ENCODE peak calls at places on chromosomes 5 and 9, in six cellular contexts. One of them, this sample, is unnamed.

GRCh38 chr9:96241391-96241809 is 60.6 kb downstream of the HSD17B3 start:
- DNase-seq in IMR-90: no peak
- DNase-seq in H1: no peak
- DNase-seq in mesenchymal stem cell: no peak
- DNase-seq in mesendoderm: no peak
- DNase-seq in H9: no peak
- DNase-seq in this sample: no peak

GRCh38 chr9:108316633-108317032 is 539.2 kb downstream of the ACTL7B start:
- DNase-seq in H1: no peak
- DNase-seq in H9: no peak
- DNase-seq in mesendoderm: no peak
- DNase-seq in mesenchymal stem cell: peak
- DNase-seq in IMR-90: no peak
- DNase-seq in this sample: no peak

GRCh38 chr9:6610073-6610472 is 35.5 kb downstream of the GLDC start:
- DNase-seq in mesenchymal stem cell: no peak
- DNase-seq in H9: no peak
- DNase-seq in IMR-90: no peak
- DNase-seq in mesendoderm: no peak
- DNase-seq in H1: no peak
- DNase-seq in this sample: no peak

GRCh38 chr5:126868961-126869451 is 92.1 kb downstream of the LMNB1 start:
- DNase-seq in mesendoderm: peak
- DNase-seq in mesenchymal stem cell: no peak
- DNase-seq in H9: peak
- DNase-seq in H1: peak
- DNase-seq in IMR-90: peak
- DNase-seq in this sample: peak

GRCh38 chr9:76818271-76818670 is 54.0 kb downstream of the PCA3 start:
- DNase-seq in mesendoderm: peak
- DNase-seq in H1: no peak
- DNase-seq in H9: peak
- DNase-seq in IMR-90: peak
- DNase-seq in mesenchymal stem cell: peak
- DNase-seq in this sample: no peak

GRCh38 chr9:110309661-110310060 is 28.0 kb downstream of the TXNDC8 start:
- DNase-seq in mesendoderm: no peak
- DNase-seq in H9: no peak
- DNase-seq in H1: no peak
- DNase-seq in IMR-90: no peak
- DNase-seq in mesenchymal stem cell: no peak
- DNase-seq in this sample: no peak

GRCh38 chr9:33459115-33459514 is 11.7 kb upstream of the AQP3 start:
- DNase-seq in mesendoderm: no peak
- DNase-seq in H9: no peak
- DNase-seq in IMR-90: no peak
- DNase-seq in H1: no peak
- DNase-seq in mesenchymal stem cell: no peak
- DNase-seq in this sample: no peak

GRCh38 chr5:1521671-1522600 is 1.8 kb downstream of the LPCAT1 start:
- DNase-seq in mesendoderm: peak
- DNase-seq in H1: peak
- DNase-seq in mesenchymal stem cell: peak
- DNase-seq in IMR-90: peak
- DNase-seq in H9: peak
- DNase-seq in this sample: no peak

GRCh38 chr5:78677777-78678668 is 29.5 kb upstream of the LHFPL2 start:
- DNase-seq in IMR-90: peak
- DNase-seq in mesenchymal stem cell: peak
- DNase-seq in mesendoderm: peak
- DNase-seq in H9: no peak
- DNase-seq in H1: no peak
- DNase-seq in this sample: no peak

DNA sequence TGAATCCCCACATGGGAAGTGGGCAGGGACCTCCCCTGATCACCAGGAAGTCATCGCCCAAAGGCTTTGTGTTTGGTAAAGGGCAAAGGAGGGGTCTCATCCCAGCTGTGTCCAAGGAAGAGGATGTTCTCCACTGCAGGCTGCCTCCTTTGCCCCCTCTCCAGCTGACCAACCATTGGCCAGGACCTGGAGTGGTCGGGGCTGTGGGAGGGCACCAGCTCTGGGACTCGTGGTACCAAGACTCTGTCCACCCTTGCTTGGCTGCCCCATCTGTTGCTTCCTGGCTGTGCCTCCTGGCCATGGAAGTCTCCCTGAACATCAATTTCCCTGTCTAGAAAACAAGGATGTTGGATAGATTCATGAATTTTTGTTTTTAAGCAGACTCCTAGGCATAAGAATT is 34.1 kb downstream of the COL15A1 start:
- DNase-seq in mesendoderm: no peak
- DNase-seq in H1: no peak
- DNase-seq in H9: no peak
- DNase-seq in IMR-90: no peak
- DNase-seq in mesenchymal stem cell: no peak
- DNase-seq in this sample: no peak
- H2BK15ac ChIP-seq in mesendoderm: no peak
- H2BK15ac ChIP-seq in H1: no peak
- H2BK15ac ChIP-seq in H9: no peak
- H2BK15ac ChIP-seq in IMR-90: no peak
- H2BK15ac ChIP-seq in mesenchymal stem cell: no peak
- H2BK15ac ChIP-seq in this sample: no peak

DNA sequence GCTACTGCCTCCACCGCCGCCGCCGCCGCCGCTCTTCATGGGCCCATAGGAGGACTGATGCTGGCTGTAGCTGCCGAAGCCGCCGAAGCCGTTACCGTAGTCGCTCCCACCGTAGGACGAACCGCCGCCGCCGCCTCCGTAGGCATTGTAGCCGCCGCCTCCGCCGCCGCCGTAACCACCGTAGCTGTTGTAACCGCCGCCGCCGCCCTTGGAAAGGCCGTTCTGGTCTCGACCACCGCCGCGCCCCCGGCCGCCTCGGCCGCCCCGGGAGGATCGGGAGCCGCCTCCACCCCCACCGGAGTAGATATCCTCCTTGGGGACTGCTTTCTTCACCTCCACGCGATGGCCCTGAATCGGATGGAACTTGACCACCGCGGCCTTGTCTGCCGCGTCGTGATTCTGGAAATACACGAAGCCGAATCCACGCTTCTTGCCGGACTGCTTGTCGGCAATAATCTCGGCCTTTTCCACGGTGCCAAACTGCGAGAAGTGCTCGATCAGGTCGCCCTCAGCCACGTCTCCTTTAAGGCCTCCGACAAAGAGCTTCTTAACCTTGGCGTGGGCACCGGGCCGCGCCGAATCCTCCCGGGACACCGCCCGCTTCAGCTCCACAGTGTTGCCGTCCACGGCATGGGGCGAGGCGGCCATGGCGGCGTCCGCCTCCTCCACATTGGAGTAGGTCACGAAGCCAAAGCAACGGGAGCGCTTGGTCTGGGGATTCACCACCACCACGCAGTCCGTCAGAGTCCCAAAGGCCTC is 757 bp downstream of the HNRNPA0 start:
- DNase-seq in H9: no peak
- DNase-seq in H1: no peak
- DNase-seq in mesenchymal stem cell: no peak
- DNase-seq in IMR-90: no peak
- DNase-seq in mesendoderm: no peak
- DNase-seq in this sample: peak
- H2AK5ac ChIP-seq in H9: no peak
- H2AK5ac ChIP-seq in H1: peak
- H2AK5ac ChIP-seq in mesenchymal stem cell: peak
- H2AK5ac ChIP-seq in IMR-90: peak
- H2AK5ac ChIP-seq in mesendoderm: peak
- H2AK5ac ChIP-seq in this sample: peak

DNA sequence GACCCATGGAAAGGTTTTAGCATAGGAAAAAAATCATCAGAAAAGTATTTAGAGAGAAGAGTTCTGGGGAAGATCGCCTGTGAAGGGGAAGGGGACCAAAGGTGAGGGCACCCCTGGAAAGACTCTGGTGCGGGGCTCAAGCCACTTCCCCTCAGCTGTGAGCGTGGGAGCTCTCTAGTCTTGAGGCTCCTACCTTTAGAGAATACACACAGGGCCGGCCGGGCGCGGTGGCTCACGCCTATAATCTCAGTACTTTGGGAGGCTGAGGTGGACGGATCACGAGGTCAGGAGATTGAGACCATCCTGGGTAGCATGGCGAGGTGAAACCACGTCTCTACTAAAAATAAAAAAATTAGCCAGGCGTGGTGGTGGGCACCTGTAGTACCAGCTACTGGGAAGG is 6.9 kb downstream of the TRIM41 start:
- DNase-seq in H9: no peak
- DNase-seq in mesenchymal stem cell: no peak
- DNase-seq in mesendoderm: no peak
- DNase-seq in H1: no peak
- DNase-seq in IMR-90: no peak
- DNase-seq in this sample: no peak
- H3K4me2 ChIP-seq in H9: no peak
- H3K4me2 ChIP-seq in mesenchymal stem cell: no peak
- H3K4me2 ChIP-seq in mesendoderm: no peak
- H3K4me2 ChIP-seq in H1: no peak
- H3K4me2 ChIP-seq in IMR-90: no peak
- H3K4me2 ChIP-seq in this sample: no peak

GRCh38 chr9:93234600-93234999 is 50.7 kb downstream of the WNK2 start:
- DNase-seq in mesenchymal stem cell: no peak
- DNase-seq in mesendoderm: no peak
- DNase-seq in H1: no peak
- DNase-seq in H9: no peak
- DNase-seq in IMR-90: no peak
- DNase-seq in this sample: no peak
- H2BK15ac ChIP-seq in mesenchymal stem cell: no peak
- H2BK15ac ChIP-seq in mesendoderm: no peak
- H2BK15ac ChIP-seq in H1: no peak
- H2BK15ac ChIP-seq in H9: no peak
- H2BK15ac ChIP-seq in IMR-90: no peak
- H2BK15ac ChIP-seq in this sample: no peak

GRCh38 chr5:150161242-150162141 is 5.1 kb upstream of the CDX1 start:
- DNase-seq in H1: peak
- DNase-seq in IMR-90: peak
- DNase-seq in mesendoderm: peak
- DNase-seq in mesenchymal stem cell: peak
- DNase-seq in H9: peak
- DNase-seq in this sample: peak
- H2AK5ac ChIP-seq in H1: no peak
- H2AK5ac ChIP-seq in IMR-90: peak
- H2AK5ac ChIP-seq in mesendoderm: no peak
- H2AK5ac ChIP-seq in mesenchymal stem cell: no peak
- H2AK5ac ChIP-seq in H9: no peak
- H2AK5ac ChIP-seq in this sample: no peak

GRCh38 chr5:74499236-74499635 is 141.3 kb downstream of the ENC1 start:
- DNase-seq in mesendoderm: no peak
- DNase-seq in H1: no peak
- DNase-seq in mesenchymal stem cell: peak
- DNase-seq in H9: no peak
- DNase-seq in IMR-90: no peak
- DNase-seq in this sample: no peak

GRCh38 chr5:74502479-74502950 is 138.0 kb downstream of the ENC1 start:
- DNase-seq in H1: no peak
- DNase-seq in mesenchymal stem cell: no peak
- DNase-seq in H9: no peak
- DNase-seq in mesendoderm: no peak
- DNase-seq in IMR-90: no peak
- DNase-seq in this sample: no peak

GRCh38 chr5:74497706-74498105 is 142.8 kb downstream of the ENC1 start:
- DNase-seq in mesenchymal stem cell: no peak
- DNase-seq in IMR-90: peak
- DNase-seq in mesendoderm: no peak
- DNase-seq in H1: no peak
- DNase-seq in H9: no peak
- DNase-seq in this sample: no peak

GRCh38 chr5:74501674-74502478 is 138.7 kb downstream of the ENC1 start:
- DNase-seq in mesenchymal stem cell: no peak
- DNase-seq in H9: no peak
- DNase-seq in H1: no peak
- DNase-seq in mesendoderm: no peak
- DNase-seq in IMR-90: no peak
- DNase-seq in this sample: no peak

GRCh38 chr5:74500037-74500917 is 140.3 kb downstream of the ENC1 start:
- DNase-seq in H9: no peak
- DNase-seq in mesendoderm: peak
- DNase-seq in H1: no peak
- DNase-seq in IMR-90: no peak
- DNase-seq in mesenchymal stem cell: peak
- DNase-seq in this sample: no peak
- H3K4me2 ChIP-seq in H9: no peak
- H3K4me2 ChIP-seq in mesendoderm: no peak
- H3K4me2 ChIP-seq in H1: no peak
- H3K4me2 ChIP-seq in IMR-90: no peak
- H3K4me2 ChIP-seq in mesenchymal stem cell: no peak
- H3K4me2 ChIP-seq in this sample: no peak

GRCh38 chr9:2116073-2116472 is 100.9 kb downstream of the SMARCA2 start:
- DNase-seq in IMR-90: no peak
- DNase-seq in mesenchymal stem cell: peak
- DNase-seq in H9: peak
- DNase-seq in mesendoderm: peak
- DNase-seq in H1: peak
- DNase-seq in this sample: no peak
- H2BK15ac ChIP-seq in IMR-90: no peak
- H2BK15ac ChIP-seq in mesenchymal stem cell: no peak
- H2BK15ac ChIP-seq in H9: no peak
- H2BK15ac ChIP-seq in mesendoderm: no peak
- H2BK15ac ChIP-seq in H1: no peak
- H2BK15ac ChIP-seq in this sample: no peak

GRCh38 chr5:103542441-103542840 is 20.1 kb downstream of the NUDT12 start:
- DNase-seq in H9: no peak
- DNase-seq in IMR-90: no peak
- DNase-seq in mesenchymal stem cell: no peak
- DNase-seq in H1: no peak
- DNase-seq in mesendoderm: no peak
- DNase-seq in this sample: no peak

GRCh38 chr5:103546858-103547257 is 15.7 kb downstream of the NUDT12 start:
- DNase-seq in H1: no peak
- DNase-seq in H9: no peak
- DNase-seq in mesenchymal stem cell: no peak
- DNase-seq in mesendoderm: no peak
- DNase-seq in IMR-90: no peak
- DNase-seq in this sample: no peak

GRCh38 chr5:103541114-103541513 is 21.5 kb downstream of the NUDT12 start:
- DNase-seq in IMR-90: no peak
- DNase-seq in H9: no peak
- DNase-seq in mesenchymal stem cell: no peak
- DNase-seq in mesendoderm: no peak
- DNase-seq in H1: no peak
- DNase-seq in this sample: no peak

DNA sequence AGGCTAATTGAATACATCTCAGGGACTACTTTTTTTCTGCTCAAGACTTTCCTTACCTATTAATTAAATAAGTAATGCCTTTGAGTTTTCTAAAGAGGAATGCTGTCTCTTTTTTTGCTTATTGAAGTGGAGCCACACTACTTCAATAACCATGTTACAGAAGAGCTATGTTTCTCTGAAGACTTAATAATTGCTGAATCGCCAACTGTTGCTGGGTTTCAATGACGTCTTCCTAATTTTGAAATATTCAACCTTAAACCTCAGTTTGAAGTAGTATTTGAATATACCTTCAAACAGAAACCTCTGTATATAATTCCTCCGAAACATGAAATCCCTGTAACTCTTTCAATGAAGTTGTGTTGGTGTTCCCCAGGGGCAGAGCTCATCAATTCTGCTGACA is 21.0 kb downstream of the NUDT12 start:
- DNase-seq in H9: no peak
- DNase-seq in IMR-90: no peak
- DNase-seq in H1: no peak
- DNase-seq in mesenchymal stem cell: no peak
- DNase-seq in mesendoderm: no peak
- DNase-seq in this sample: no peak
- H2AK5ac ChIP-seq in H9: no peak
- H2AK5ac ChIP-seq in IMR-90: no peak
- H2AK5ac ChIP-seq in H1: no peak
- H2AK5ac ChIP-seq in mesenchymal stem cell: no peak
- H2AK5ac ChIP-seq in mesendoderm: no peak
- H2AK5ac ChIP-seq in this sample: no peak

This sample was measured in neuronal stem cell.